ENCODE peak calls at places on chromosome 20, in eight cellular contexts. Y is astrocyte of the spinal cord, E is fibroblast of mammary gland, D is fibroblast of lung, P is upper lobe of right lung, O is left lung, T is spleen, S is BJ. M is an unnamed sample.

GRCh38 chr20:41701596-41702350 is 83.6 kb upstream of the CHD6 start:
- DNase-seq in Y (no peak), E (no peak), D (no peak), P (no peak), O (no peak), T (no peak), S (no peak), M (no peak)

GRCh38 chr20:20712004-20712473 is 405 bp downstream of the RALGAPA2 start:
- DNase-seq in Y (no peak), E (no peak), D (no peak), P (no peak), O (no peak), T (no peak), S (no peak), M (no peak)

GRCh38 chr20:49340161-49340966 is 62.5 kb upstream of the ZNFX1 start:
- DNase-seq in Y (no peak), E (peak), D (peak), P (no peak), O (peak), T (no peak), S (no peak), M (no peak)

GRCh38 chr20:50772418-50773185 is 22.3 kb upstream of the BCAS4 start:
- DNase-seq in Y (no peak), E (no peak), D (no peak), P (peak), O (no peak), T (peak), S (no peak), M (no peak)

GRCh38 chr20:18361678-18362077 is 73.4 kb downstream of the ZNF133 start:
- DNase-seq in Y (no peak), E (no peak), D (no peak), P (no peak), O (no peak), T (no peak), S (no peak), M (no peak)

GRCh38 chr20:12966468-12967085 is 42.2 kb upstream of the SPTLC3 start:
- DNase-seq in Y (peak), E (peak), D (peak), P (no peak), O (no peak), T (no peak), S (no peak), M (peak)

GRCh38 chr20:17972121-17972520 is 3.3 kb downstream of the MGME1 start:
- DNase-seq in Y (peak), E (no peak), D (no peak), P (no peak), O (no peak), T (no peak), S (no peak), M (peak)

GRCh38 chr20:37362821-37363220 is 16.9 kb downstream of the SRC start:
- DNase-seq in Y (no peak), E (no peak), D (no peak), P (peak), O (no peak), T (peak), S (no peak), M (no peak)

GRCh38 chr20:37352611-37352980 is 6.7 kb downstream of the SRC start:
- DNase-seq in Y (no peak), E (no peak), D (no peak), P (peak), O (no peak), T (peak), S (no peak), M (no peak)

GRCh38 chr20:62825288-62825993 is 8.6 kb downstream of the COL9A3 start:
- DNase-seq in Y (no peak), E (no peak), D (no peak), P (no peak), O (no peak), T (no peak), S (no peak), M (no peak)

GRCh38 chr20:62825994-62826645 is 9.3 kb downstream of the COL9A3 start:
- DNase-seq in Y (no peak), E (no peak), D (no peak), P (no peak), O (no peak), T (no peak), S (no peak), M (no peak)

GRCh38 chr20:62822788-62823651 is 6.2 kb downstream of the COL9A3 start:
- DNase-seq in Y (no peak), E (peak), D (no peak), P (no peak), O (no peak), T (no peak), S (no peak), M (no peak)

GRCh38 chr20:62823688-62824475 is 7.0 kb downstream of the COL9A3 start:
- DNase-seq in Y (no peak), E (no peak), D (no peak), P (no peak), O (no peak), T (no peak), S (no peak), M (no peak)

GRCh38 chr20:62824476-62825287 is 7.8 kb downstream of the COL9A3 start:
- DNase-seq in Y (peak), E (no peak), D (peak), P (no peak), O (no peak), T (no peak), S (no peak), M (peak)
- H3K4me3 ChIP-seq in Y (no peak), E (peak), D (peak), P (no peak), O (no peak), T (no peak), S (peak), M (no peak)

GRCh38 chr20:62900692-62901584 is 25.4 kb downstream of the DIDO1 start:
- DNase-seq in Y (no peak), E (no peak), D (peak), P (no peak), O (no peak), T (no peak), S (no peak), M (no peak)
- TF ChIP-seq CTCF in Y (no peak), E (no peak), D (no peak), P (no peak), O (no peak), T (no peak), S (peak), M (no peak)

GRCh38 chr20:64171211-64171610 is 7.0 kb downstream of the MYT1 start:
- DNase-seq in Y (no peak), E (no peak), D (no peak), P (no peak), O (no peak), T (no peak), S (no peak), M (no peak)
- H3K4me3 ChIP-seq in Y (no peak), E (no peak), D (no peak), P (no peak), O (no peak), T (no peak), S (no peak), M (no peak)

DNA sequence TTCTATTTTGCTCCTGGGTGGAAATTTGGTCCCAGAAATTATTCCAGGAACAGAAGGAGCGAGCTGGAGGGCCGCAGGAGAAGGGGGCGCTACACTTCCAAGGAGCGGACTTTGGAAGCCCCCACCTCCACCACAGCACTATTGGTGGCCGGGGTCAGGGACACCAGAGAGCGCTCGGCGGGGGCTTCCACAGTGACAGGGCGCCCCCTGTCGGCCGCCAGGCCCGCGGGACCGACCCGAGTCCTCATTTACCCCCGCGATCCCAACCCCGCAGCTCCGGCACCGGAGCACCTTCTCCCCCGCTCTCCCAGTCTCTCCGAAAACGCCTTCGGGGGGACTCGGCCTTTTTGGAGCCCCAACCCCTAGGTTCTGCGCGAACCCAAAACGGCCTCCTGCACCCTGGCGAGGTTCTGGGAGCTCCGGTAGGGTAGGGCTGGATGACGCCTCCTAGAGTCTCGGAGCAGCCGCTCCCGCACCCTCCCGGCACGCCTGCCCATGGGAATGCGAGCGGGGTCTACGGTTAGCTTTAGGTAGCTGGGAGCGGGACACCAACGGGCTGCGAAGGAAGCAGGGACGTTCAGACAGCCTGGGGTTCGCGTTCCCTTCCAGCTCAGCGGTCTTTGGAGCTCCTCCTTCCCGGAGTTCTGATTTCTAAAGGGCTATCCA is 2.4 kb upstream of the FOXA2 start:
- DNase-seq in Y (no peak), E (no peak), D (no peak), P (peak), O (peak), T (no peak), S (no peak), M (peak)
- TF ChIP-seq CTCF in Y (peak), E (peak), D (no peak), P (peak), O (peak), T (no peak), S (peak), M (peak)

GRCh38 chr20:15854871-15855270 is 718.4 kb downstream of the KIF16B start:
- DNase-seq in Y (no peak), E (no peak), D (no peak), P (no peak), O (no peak), T (no peak), S (no peak), M (no peak)

GRCh38 chr20:15847415-15847814 is 725.8 kb downstream of the KIF16B start:
- DNase-seq in Y (no peak), E (no peak), D (no peak), P (no peak), O (no peak), T (no peak), S (no peak), M (no peak)

GRCh38 chr20:15849131-15849685 is 724.0 kb downstream of the KIF16B start:
- DNase-seq in Y (no peak), E (no peak), D (no peak), P (no peak), O (no peak), T (no peak), S (no peak), M (no peak)

GRCh38 chr20:15848126-15848525 is 725.1 kb downstream of the KIF16B start:
- DNase-seq in Y (no peak), E (no peak), D (no peak), P (no peak), O (no peak), T (no peak), S (no peak), M (no peak)

GRCh38 chr20:15851576-15852075 is 721.6 kb downstream of the KIF16B start:
- DNase-seq in Y (no peak), E (no peak), D (no peak), P (no peak), O (no peak), T (no peak), S (no peak), M (no peak)
- H3K4me3 ChIP-seq in Y (no peak), E (no peak), D (no peak), P (no peak), O (no peak), T (no peak), S (no peak), M (no peak)

GRCh38 chr20:10495173-10495572 is 60.1 kb downstream of the SLX4IP start:
- DNase-seq in Y (no peak), E (no peak), D (no peak), P (no peak), O (no peak), T (no peak), S (no peak), M (no peak)

GRCh38 chr20:10489853-10490627 is 54.9 kb downstream of the SLX4IP start:
- DNase-seq in Y (no peak), E (no peak), D (no peak), P (no peak), O (no peak), T (no peak), S (no peak), M (no peak)

GRCh38 chr20:10490706-10491105 is 55.6 kb downstream of the SLX4IP start:
- DNase-seq in Y (no peak), E (peak), D (peak), P (no peak), O (no peak), T (no peak), S (no peak), M (no peak)

GRCh38 chr20:10492065-10492464 is 57.0 kb downstream of the SLX4IP start:
- DNase-seq in Y (peak), E (peak), D (peak), P (no peak), O (no peak), T (no peak), S (no peak), M (peak)

DNA sequence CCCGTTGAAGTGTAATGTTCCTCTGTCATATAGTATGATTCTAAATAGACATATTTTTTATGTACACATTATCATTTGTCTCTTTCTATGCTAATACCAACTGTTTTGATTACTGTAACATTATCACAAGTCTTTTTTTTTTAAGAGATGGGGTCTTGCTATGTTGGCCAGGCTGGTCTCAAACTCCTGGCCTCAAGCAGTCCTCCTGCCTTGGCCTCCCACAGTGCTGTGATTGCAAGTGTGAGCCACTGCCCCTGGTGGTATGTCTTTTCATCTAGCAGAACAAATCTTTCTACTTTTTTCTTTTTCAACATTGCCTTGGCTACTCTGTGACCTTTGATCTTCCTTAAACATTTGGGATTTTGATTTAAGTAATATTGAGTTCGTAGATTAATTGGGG is 57.7 kb downstream of the SLX4IP start:
- DNase-seq in Y (no peak), E (no peak), D (no peak), P (no peak), O (no peak), T (no peak), S (no peak), M (no peak)
- TF ChIP-seq CTCF in Y (no peak), E (no peak), D (no peak), P (no peak), O (no peak), T (no peak), S (no peak), M (no peak)

GRCh38 chr20:33443512-33444239 is at the start of gene SNTA1:
- DNase-seq in Y (peak), E (peak), D (peak), P (peak), O (peak), T (peak), S (no peak), M (peak)

GRCh38 chr20:33445881-33446615 is 2.5 kb upstream of the SNTA1 start:
- DNase-seq in Y (no peak), E (no peak), D (no peak), P (no peak), O (no peak), T (no peak), S (no peak), M (no peak)

GRCh38 chr20:33442136-33443005 is 1.2 kb downstream of the SNTA1 start:
- DNase-seq in Y (no peak), E (no peak), D (no peak), P (no peak), O (no peak), T (peak), S (no peak), M (no peak)

GRCh38 chr20:33443006-33443511 is 504 bp downstream of the SNTA1 start:
- DNase-seq in Y (no peak), E (no peak), D (no peak), P (peak), O (no peak), T (peak), S (no peak), M (no peak)

DNA sequence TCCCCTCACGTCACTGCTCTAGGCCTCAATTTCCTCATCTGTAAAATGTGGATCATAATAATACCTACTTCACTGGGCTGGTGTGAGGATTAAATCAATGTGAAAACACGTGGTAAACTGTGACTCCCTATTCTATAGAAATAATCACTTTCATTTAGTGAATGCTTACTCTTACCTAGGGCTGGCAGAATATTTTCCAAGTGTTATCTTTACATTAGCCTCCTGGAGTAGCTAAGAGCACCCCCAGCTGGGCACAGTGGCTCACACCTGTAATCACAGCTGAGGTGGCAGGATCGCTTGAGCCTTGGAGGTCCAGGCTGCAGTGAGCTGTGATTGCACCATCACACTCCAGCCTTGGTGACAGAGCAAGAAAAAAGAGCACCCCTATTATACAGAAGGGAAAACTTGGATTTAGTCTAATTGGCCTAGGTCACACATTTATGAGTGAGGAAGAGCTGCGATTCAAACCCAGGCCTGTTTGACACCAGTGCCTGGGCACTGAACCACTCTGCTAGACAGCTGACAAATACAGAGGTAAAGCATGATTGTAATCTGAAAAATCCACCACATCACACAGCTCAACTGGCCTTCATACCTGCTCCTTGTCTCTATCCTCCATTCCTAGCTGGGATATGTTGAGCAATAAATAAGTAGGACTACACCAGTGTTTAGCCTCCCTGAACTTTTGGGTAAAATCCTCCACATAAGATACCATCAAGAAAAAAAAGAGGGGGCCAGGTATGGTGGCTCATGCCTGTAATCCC is 1.4 kb upstream of the SNTA1 start:
- DNase-seq in Y (no peak), E (peak), D (no peak), P (no peak), O (no peak), T (no peak), S (no peak), M (peak)
- H3K4me3 ChIP-seq in Y (no peak), E (no peak), D (peak), P (peak), O (peak), T (peak), S (no peak), M (no peak)

DNA sequence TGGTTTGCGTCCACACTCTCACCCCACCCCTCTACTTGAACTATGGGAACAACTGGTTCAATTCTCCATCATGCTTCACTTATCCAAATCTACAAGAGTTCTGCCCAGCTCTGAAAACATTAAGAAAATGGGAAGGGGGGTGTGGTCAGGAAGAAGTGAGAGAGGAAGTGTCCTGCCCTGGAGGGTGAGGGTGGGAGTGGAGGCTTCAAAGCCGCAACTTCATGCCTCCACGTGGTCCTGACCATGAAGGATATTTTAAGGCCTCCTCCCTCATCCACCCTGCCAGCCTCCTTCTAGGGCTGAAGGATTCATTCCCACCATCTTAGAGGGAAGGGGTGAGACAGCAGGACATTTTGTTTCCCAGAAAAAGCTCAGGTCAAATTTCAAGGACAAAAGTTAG is 5.0 kb downstream of the RIMS4 start:
- DNase-seq in Y (no peak), E (no peak), D (no peak), P (no peak), O (no peak), T (no peak), S (no peak), M (no peak)
- TF ChIP-seq CTCF in Y (no peak), E (no peak), D (no peak), P (no peak), O (no peak), T (no peak), S (no peak), M (no peak)

DNA sequence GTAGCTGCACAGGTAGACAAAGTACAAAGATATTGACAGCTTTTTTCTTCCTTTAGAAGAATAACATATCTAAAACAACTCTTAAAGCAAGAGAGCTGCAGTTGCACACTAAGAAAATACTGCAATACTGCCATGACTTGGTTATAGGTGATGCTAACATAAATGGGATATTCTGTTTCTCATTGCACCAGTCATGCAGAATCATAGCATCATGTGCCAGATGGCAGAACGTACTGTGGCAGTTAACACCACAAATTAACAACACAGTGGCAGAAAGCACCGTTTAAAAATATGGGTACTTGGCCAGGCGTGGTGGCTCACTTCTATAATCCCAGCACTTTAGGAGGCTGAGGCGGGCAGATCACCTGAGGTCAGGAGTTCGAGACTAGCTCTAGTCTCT is 7.4 kb downstream of the ASXL1 start:
- DNase-seq in Y (no peak), E (no peak), D (no peak), P (no peak), O (no peak), T (no peak), S (no peak), M (no peak)
- H3K4me3 ChIP-seq in Y (no peak), E (no peak), D (no peak), P (no peak), O (no peak), T (no peak), S (no peak), M (no peak)

GRCh38 chr20:11719153-11719552 is 198.5 kb upstream of the BTBD3 start:
- DNase-seq in Y (no peak), E (no peak), D (no peak), P (no peak), O (no peak), T (no peak), S (no peak), M (no peak)

GRCh38 chr20:11716945-11717248 is 200.8 kb upstream of the BTBD3 start:
- DNase-seq in Y (no peak), E (no peak), D (no peak), P (no peak), O (no peak), T (no peak), S (no peak), M (no peak)

GRCh38 chr20:11718474-11719094 is 199.1 kb upstream of the BTBD3 start:
- DNase-seq in Y (no peak), E (no peak), D (no peak), P (no peak), O (no peak), T (no peak), S (no peak), M (no peak)

GRCh38 chr20:11717562-11717961 is 200.1 kb upstream of the BTBD3 start:
- DNase-seq in Y (no peak), E (no peak), D (no peak), P (no peak), O (no peak), T (no peak), S (no peak), M (no peak)

GRCh38 chr20:11716239-11716944 is 201.3 kb upstream of the BTBD3 start:
- DNase-seq in Y (peak), E (peak), D (peak), P (no peak), O (no peak), T (no peak), S (peak), M (peak)
- TF ChIP-seq CTCF in Y (peak), E (peak), D (peak), P (no peak), O (no peak), T (no peak), S (peak), M (peak)

M was measured in cardiac muscle cell.